ENCODE peak calls at places on chromosomes 4 and X, in four cellular contexts. One of them, this sample, is unnamed.

GRCh38 chrX:50180073-50180940 is 20.5 kb downstream of the AKAP4 start:
- DNase-seq in HCT116: no peak
- DNase-seq in H1: no peak
- DNase-seq in A549: peak
- DNase-seq in this sample: no peak

GRCh38 chrX:102624105-102624504 is 24.8 kb downstream of the ARMCX5 start:
- DNase-seq in H1: no peak
- DNase-seq in A549: no peak
- DNase-seq in HCT116: no peak
- DNase-seq in this sample: no peak

GRCh38 chr4:153472122-153473037 is 6.2 kb downstream of the TMEM131L start:
- DNase-seq in HCT116: no peak
- DNase-seq in H1: no peak
- DNase-seq in A549: no peak
- DNase-seq in this sample: peak

GRCh38 chr4:152009046-152009445 is 248.2 kb upstream of the GATB start:
- DNase-seq in HCT116: no peak
- DNase-seq in H1: no peak
- DNase-seq in A549: no peak
- DNase-seq in this sample: no peak

GRCh38 chrX:55759478-55759877 is 41.9 kb downstream of the RRAGB start:
- DNase-seq in H1: no peak
- DNase-seq in A549: no peak
- DNase-seq in HCT116: no peak
- DNase-seq in this sample: no peak

GRCh38 chr4:15402146-15402545 is 25.7 kb upstream of the C1QTNF7 start:
- DNase-seq in H1: no peak
- DNase-seq in A549: no peak
- DNase-seq in HCT116: no peak
- DNase-seq in this sample: peak

GRCh38 chr4:113440366-113440765 is 321.2 kb downstream of the CAMK2D start:
- DNase-seq in HCT116: no peak
- DNase-seq in A549: no peak
- DNase-seq in H1: no peak
- DNase-seq in this sample: no peak

GRCh38 chr4:159003420-159004253 is 99.2 kb upstream of the RAPGEF2 start:
- DNase-seq in HCT116: no peak
- DNase-seq in H1: no peak
- DNase-seq in A549: no peak
- DNase-seq in this sample: no peak

GRCh38 chr4:190121759-190122158 is 51.8 kb upstream of the DUX4 start:
- DNase-seq in A549: no peak
- DNase-seq in HCT116: no peak
- DNase-seq in H1: no peak
- DNase-seq in this sample: no peak

GRCh38 chrX:13167444-13168207 is 123.2 kb upstream of the FAM9C start:
- DNase-seq in H1: no peak
- DNase-seq in HCT116: no peak
- DNase-seq in A549: no peak
- DNase-seq in this sample: peak

GRCh38 chr4:128452415-128452814 is 164.8 kb upstream of the PGRMC2 start:
- DNase-seq in A549: peak
- DNase-seq in HCT116: no peak
- DNase-seq in H1: no peak
- DNase-seq in this sample: no peak

GRCh38 chrX:118528089-118528753 is 32.6 kb downstream of the DOCK11 start:
- DNase-seq in HCT116: no peak
- DNase-seq in A549: no peak
- DNase-seq in H1: no peak
- DNase-seq in this sample: peak

GRCh38 chrX:101357166-101357795 is 8.7 kb upstream of the TIMM8A start:
- DNase-seq in H1: no peak
- DNase-seq in A549: peak
- DNase-seq in HCT116: peak
- DNase-seq in this sample: peak

GRCh38 chrX:12581546-12581945 is 209.7 kb upstream of the PRPS2 start:
- DNase-seq in A549: no peak
- DNase-seq in HCT116: no peak
- DNase-seq in H1: no peak
- DNase-seq in this sample: no peak

GRCh38 chr4:15341022-15341732 is 86.7 kb upstream of the C1QTNF7 start:
- DNase-seq in H1: no peak
- DNase-seq in A549: no peak
- DNase-seq in HCT116: no peak
- DNase-seq in this sample: no peak

GRCh38 chr4:128556756-128557155 is 252.7 kb upstream of the JADE1 start:
- DNase-seq in HCT116: no peak
- DNase-seq in A549: no peak
- DNase-seq in H1: no peak
- DNase-seq in this sample: no peak

GRCh38 chrX:72308566-72309296 is 3.0 kb upstream of the CITED1 start:
- DNase-seq in H1: peak
- DNase-seq in HCT116: peak
- DNase-seq in A549: peak
- DNase-seq in this sample: peak

GRCh38 chrX:55357236-55357635 is 92.5 kb upstream of the PAGE3 start:
- DNase-seq in A549: no peak
- DNase-seq in HCT116: no peak
- DNase-seq in H1: no peak
- DNase-seq in this sample: no peak

GRCh38 chr4:70688795-70689231 is 481 bp downstream of the UTP3 start:
- DNase-seq in H1: no peak
- DNase-seq in A549: no peak
- DNase-seq in HCT116: no peak
- DNase-seq in this sample: peak

GRCh38 chrX:149522914-149523313 is 17.8 kb upstream of the IDS start:
- DNase-seq in A549: peak
- DNase-seq in HCT116: no peak
- DNase-seq in H1: no peak
- DNase-seq in this sample: no peak

GRCh38 chr4:60656171-60656570 is 544.0 kb upstream of the ADGRL3 start:
- DNase-seq in HCT116: no peak
- DNase-seq in H1: no peak
- DNase-seq in A549: no peak
- DNase-seq in this sample: peak

GRCh38 chr4:77849278-77849965 is 13.2 kb upstream of the MRPL1 start:
- DNase-seq in A549: no peak
- DNase-seq in HCT116: no peak
- DNase-seq in H1: no peak
- DNase-seq in this sample: no peak

GRCh38 chrX:9184231-9184630 is 150.3 kb upstream of the FAM9B start:
- DNase-seq in A549: no peak
- DNase-seq in H1: no peak
- DNase-seq in HCT116: no peak
- DNase-seq in this sample: no peak

GRCh38 chr4:11021348-11021747 is 336.8 kb upstream of the CLNK start:
- DNase-seq in HCT116: no peak
- DNase-seq in A549: no peak
- DNase-seq in H1: no peak
- DNase-seq in this sample: no peak

GRCh38 chr4:2259036-2259540 is 2.8 kb downstream of the MXD4 start:
- DNase-seq in HCT116: no peak
- DNase-seq in A549: no peak
- DNase-seq in H1: no peak
- DNase-seq in this sample: no peak
- H3K4me3 ChIP-seq in HCT116: no peak
- H3K4me3 ChIP-seq in A549: no peak
- H3K4me3 ChIP-seq in H1: no peak
- H3K4me3 ChIP-seq in this sample: no peak

DNA sequence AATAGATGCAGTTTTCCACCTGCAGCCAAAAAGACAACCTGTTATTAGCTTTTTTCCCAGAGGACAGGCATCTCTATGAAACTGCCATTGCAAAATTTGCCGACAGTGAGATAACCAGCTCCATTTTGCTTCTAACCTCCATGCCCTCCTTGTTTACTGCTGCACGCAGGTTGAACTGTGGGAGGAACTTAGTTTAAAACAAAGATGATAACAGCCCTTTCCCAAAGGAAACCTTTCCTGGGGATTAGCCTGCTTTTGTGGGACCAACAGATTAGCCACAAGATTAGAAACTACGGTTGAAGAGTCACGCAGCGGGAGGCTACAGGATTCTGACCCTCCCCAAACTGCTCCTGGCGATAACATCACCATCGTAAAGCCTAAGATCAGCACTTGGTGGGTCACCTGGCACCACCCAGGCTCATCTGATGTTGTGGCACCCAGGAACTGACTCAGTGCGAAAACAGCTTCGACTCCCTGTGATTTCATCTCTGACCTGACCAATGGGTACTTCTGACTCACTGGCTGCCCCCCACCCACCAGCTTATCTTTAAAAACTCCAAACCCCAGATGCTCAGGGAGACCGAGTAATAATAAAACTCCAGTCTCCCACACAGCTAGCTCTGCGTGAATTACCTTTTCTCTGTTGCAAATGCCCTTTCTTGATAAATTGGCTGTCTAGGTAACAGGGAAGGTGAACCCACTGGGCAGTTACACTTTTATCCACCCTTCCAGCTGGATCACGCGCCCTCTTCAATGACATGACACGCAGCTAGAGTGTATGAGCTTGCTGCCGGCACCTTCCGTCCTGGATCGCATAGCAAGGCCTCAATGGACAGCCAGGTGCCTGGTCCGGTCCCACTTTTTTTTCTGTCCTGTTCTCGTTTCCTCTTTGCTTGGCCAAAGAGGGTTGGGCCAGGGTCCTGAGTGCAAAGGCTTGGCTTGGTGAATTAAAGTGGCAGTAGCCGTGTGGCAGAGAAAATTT is 27.2 kb downstream of the NOP14 start:
- DNase-seq in A549: peak
- DNase-seq in HCT116: peak
- DNase-seq in H1: no peak
- DNase-seq in this sample: peak
- TF ChIP-seq MAX in A549: no peak
- TF ChIP-seq MAX in HCT116: no peak
- TF ChIP-seq MAX in H1: no peak
- TF ChIP-seq MAX in this sample: no peak

GRCh38 chr4:121784401-121784800 is 16.7 kb upstream of the EXOSC9 start:
- DNase-seq in A549: no peak
- DNase-seq in HCT116: no peak
- DNase-seq in H1: no peak
- DNase-seq in this sample: no peak

GRCh38 chr4:121783210-121783609 is 17.9 kb upstream of the EXOSC9 start:
- DNase-seq in A549: no peak
- DNase-seq in H1: no peak
- DNase-seq in HCT116: no peak
- DNase-seq in this sample: no peak

GRCh38 chr4:121785479-121785878 is 15.6 kb upstream of the EXOSC9 start:
- DNase-seq in H1: no peak
- DNase-seq in HCT116: no peak
- DNase-seq in A549: no peak
- DNase-seq in this sample: no peak

GRCh38 chr4:121786221-121786620 is 14.9 kb upstream of the EXOSC9 start:
- DNase-seq in H1: no peak
- DNase-seq in HCT116: no peak
- DNase-seq in A549: no peak
- DNase-seq in this sample: no peak

DNA sequence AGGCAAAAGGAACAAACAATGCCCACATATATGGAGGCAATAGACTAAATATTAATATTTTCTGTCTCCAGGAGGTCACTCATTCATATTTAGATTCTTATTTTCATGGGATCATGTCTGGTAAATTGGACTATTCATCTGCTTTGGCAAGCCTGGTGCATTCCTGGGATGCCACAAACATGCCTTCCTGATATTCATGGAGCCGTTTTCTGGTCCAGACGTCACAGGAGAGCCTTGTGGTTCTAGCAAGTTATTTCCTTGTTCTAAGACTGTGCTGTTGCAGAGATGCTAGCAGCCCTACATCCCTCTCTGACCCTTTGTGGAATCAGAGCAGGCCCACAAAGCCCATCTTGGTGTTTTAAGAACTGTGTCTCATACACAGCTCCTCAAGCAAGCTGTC is 16.1 kb upstream of the EXOSC9 start:
- DNase-seq in H1: no peak
- DNase-seq in HCT116: no peak
- DNase-seq in A549: peak
- DNase-seq in this sample: no peak
- TF ChIP-seq POLR2A in H1: no peak
- TF ChIP-seq POLR2A in HCT116: no peak
- TF ChIP-seq POLR2A in A549: no peak
- TF ChIP-seq POLR2A in this sample: no peak

GRCh38 chr4:107897823-107898222 is 33.5 kb upstream of the CYP2U1 start:
- DNase-seq in H1: no peak
- DNase-seq in HCT116: no peak
- DNase-seq in A549: no peak
- DNase-seq in this sample: no peak
- H3K4me3 ChIP-seq in H1: no peak
- H3K4me3 ChIP-seq in HCT116: no peak
- H3K4me3 ChIP-seq in A549: no peak
- H3K4me3 ChIP-seq in this sample: no peak

DNA sequence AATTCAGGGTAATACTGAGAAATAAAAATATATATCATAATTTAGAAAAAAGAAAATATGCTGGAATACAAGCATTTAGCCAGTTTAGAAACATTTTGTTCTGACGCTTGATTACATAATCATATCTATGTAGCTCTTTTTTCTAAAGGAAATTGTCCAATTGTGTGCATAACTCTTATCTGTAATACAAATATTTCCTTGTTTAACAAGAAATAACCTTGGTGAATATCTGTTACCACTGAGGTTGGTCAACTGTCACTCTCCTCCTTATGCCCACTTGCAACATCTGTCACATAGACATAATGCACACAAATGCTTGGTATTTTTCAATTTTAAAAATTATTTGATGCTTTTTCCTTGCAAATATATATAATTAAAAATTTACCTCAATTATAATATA is 609.7 kb downstream of the TLL1 start:
- DNase-seq in A549: no peak
- DNase-seq in HCT116: no peak
- DNase-seq in H1: no peak
- DNase-seq in this sample: no peak
- TF ChIP-seq MAX in A549: no peak
- TF ChIP-seq MAX in HCT116: no peak
- TF ChIP-seq MAX in H1: no peak
- TF ChIP-seq MAX in this sample: no peak